ENCODE peak calls at places on chromosomes 13 and 19, in five cellular contexts. A is ovary, N is tibial nerve, M is SK-N-SH, E is A549. P is an unnamed sample.

GRCh38 chr19:55626350-55626749 is 2.0 kb upstream of the ZNF784 start:
- DNase-seq in M (no peak), A (no peak), N (no peak), E (no peak), P (no peak)

GRCh38 chr13:98216135-98216565 is 39.1 kb upstream of the RNF113B start:
- DNase-seq in A (peak; percentile 55), E (peak; percentile 10), M (peak; percentile 44), N (no peak), P (no peak)

GRCh38 chr19:53086949-53087348 is 16.3 kb downstream of the ZNF160 start:
- DNase-seq in A (no peak), N (no peak), M (no peak), E (no peak), P (no peak)

GRCh38 chr19:6774821-6775707 is 2.6 kb downstream of the VAV1 start:
- DNase-seq in M (no peak), E (no peak), N (no peak), A (no peak), P (no peak)

GRCh38 chr13:94679614-94680013 is 32.7 kb downstream of the SOX21 start:
- DNase-seq in M (no peak), E (no peak), N (no peak), A (no peak), P (no peak)

GRCh38 chr13:41751277-41751676 is 209.6 kb downstream of the VWA8 start:
- DNase-seq in N (no peak), E (no peak), A (peak; percentile 55), M (no peak), P (no peak)

GRCh38 chr13:72820156-72820897 is 38.4 kb downstream of the PIBF1 start:
- DNase-seq in M (no peak), N (no peak), E (no peak), A (no peak), P (no peak)

GRCh38 chr13:22562116-22562515 is 618.7 kb upstream of the SGCG start:
- DNase-seq in M (peak; percentile 50), N (no peak), A (no peak), E (no peak), P (no peak)

GRCh38 chr19:29714371-29714952 is 599 bp downstream of the C19orf12 start:
- DNase-seq in N (no peak), A (no peak), E (no peak), M (no peak), P (no peak)

GRCh38 chr19:33804021-33804799 is 7.5 kb downstream of the KCTD15 start:
- DNase-seq in E (peak; percentile 99), A (peak; percentile 83), N (peak; percentile 31), M (no peak), P (peak; percentile 94)

GRCh38 chr13:33797622-33798021 is 20.3 kb upstream of the RFC3 start:
- DNase-seq in E (no peak), N (peak; percentile 17), M (no peak), A (no peak), P (no peak)

GRCh38 chr19:58557253-58558065 is 952 bp downstream of the UBE2M start:
- DNase-seq in M (no peak), E (no peak), N (no peak), A (peak; percentile 40), P (no peak)

GRCh38 chr19:50794074-50794777 is 4.0 kb downstream of the ACP4 start:
- DNase-seq in E (peak; percentile 66), M (peak; percentile 70), N (no peak), A (no peak), P (peak; percentile 38)

GRCh38 chr13:41502676-41503075 is 45.3 kb downstream of the RGCC start:
- DNase-seq in E (no peak), A (no peak), N (no peak), M (no peak), P (peak; percentile 52)

GRCh38 chr13:24910502-24911134 is 146.6 kb downstream of the RNF17 start:
- DNase-seq in M (no peak), E (peak; percentile 37), A (no peak), N (no peak), P (peak; percentile 54)

DNA sequence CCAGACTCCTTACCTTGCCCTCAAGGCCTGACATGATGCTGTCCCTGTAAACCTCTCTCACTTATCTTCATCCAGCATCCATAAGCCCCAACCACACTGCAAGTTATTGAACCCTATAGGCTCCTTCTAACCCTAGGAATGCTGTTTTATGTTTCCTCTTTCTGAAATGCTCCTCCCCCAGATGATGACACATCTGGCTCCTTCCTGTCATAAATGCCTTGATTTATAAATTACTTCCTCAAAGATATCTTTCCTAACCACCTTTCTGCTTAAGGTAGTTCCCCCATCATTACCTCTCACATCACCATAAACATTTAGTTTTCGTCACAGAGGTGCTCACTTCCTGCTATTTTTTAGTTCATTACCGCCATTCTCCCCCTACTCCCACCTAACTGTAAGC is 12.3 kb downstream of the RUBCNL start:
- DNase-seq in E (no peak), M (no peak), N (no peak), A (no peak), P (no peak)
- TF ChIP-seq EP300 in E (no peak), M (no peak), N (no peak), A (no peak), P (no peak)

GRCh38 chr13:45415112-45415511 is 3.1 kb downstream of the SLC25A30 start:
- DNase-seq in A (no peak), N (no peak), E (no peak), M (no peak), P (no peak)
- H3K27ac ChIP-seq in A (no peak overlapping the region), N (peak overlapping the region; percentile 69), E (peak overlapping the region; percentile 74), M (no peak overlapping the region), P (peak overlapping the region; percentile 84)

DNA sequence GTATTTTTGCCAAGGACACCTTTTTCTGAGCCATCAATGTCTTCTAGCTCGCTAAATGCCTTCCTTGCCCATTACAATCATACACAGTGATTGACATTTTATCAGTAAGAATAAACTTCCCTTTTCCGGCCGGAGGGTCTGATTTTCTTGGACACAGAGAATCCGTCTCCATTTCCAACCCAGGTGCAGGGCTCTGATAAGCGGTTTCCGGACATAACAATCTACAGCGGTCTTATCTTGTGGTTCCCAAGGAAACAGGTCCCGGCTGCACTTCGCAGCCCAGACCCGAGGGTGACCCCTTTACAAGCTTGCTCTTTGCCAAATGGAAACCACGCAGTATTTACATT is 5.1 kb upstream of the ZNF77 start:
- DNase-seq in A (no peak), E (peak; percentile 44), N (peak; percentile 38), M (peak; percentile 72), P (no peak)
- TF ChIP-seq EP300 in A (no peak), E (no peak), N (no peak), M (peak; percentile 47), P (no peak)

GRCh38 chr19:45170146-45171106 is 7.6 kb downstream of the TRAPPC6A start:
- DNase-seq in N (no peak), A (no peak), E (no peak), M (no peak), P (no peak)

GRCh38 chr19:45172611-45173208 is 5.3 kb downstream of the TRAPPC6A start:
- DNase-seq in M (no peak), N (no peak), A (no peak), E (no peak), P (no peak)

GRCh38 chr19:45173816-45174215 is 4.2 kb downstream of the TRAPPC6A start:
- DNase-seq in E (no peak), N (no peak), A (no peak), M (no peak), P (no peak)

GRCh38 chr19:45171211-45171623 is 6.8 kb downstream of the TRAPPC6A start:
- DNase-seq in E (no peak), A (no peak), N (no peak), M (no peak), P (no peak)

GRCh38 chr19:45172173-45172572 is 5.9 kb downstream of the TRAPPC6A start:
- DNase-seq in E (no peak), A (no peak), N (no peak), M (no peak), P (no peak)
- H3K27ac ChIP-seq in E (no peak overlapping the region), A (no peak overlapping the region), N (no peak overlapping the region), M (no peak overlapping the region), P (no peak overlapping the region)

GRCh38 chr19:11460207-11460606 is 20.6 kb downstream of the ELAVL3 start:
- DNase-seq in N (no peak), M (peak; percentile 80), E (no peak), A (no peak), P (no peak)

GRCh38 chr19:11456659-11457058 is 21.2 kb downstream of the PRKCSH start:
- DNase-seq in M (no peak), E (no peak), A (no peak), N (no peak), P (no peak)

GRCh38 chr19:11458236-11458900 is 22.5 kb downstream of the ELAVL3 start:
- DNase-seq in N (no peak), A (no peak), E (no peak), M (peak; percentile 28), P (no peak)

GRCh38 chr19:11457115-11457514 is 21.7 kb downstream of the PRKCSH start:
- DNase-seq in E (no peak), A (no peak), N (no peak), M (peak; percentile 45), P (no peak)

GRCh38 chr19:11457831-11458230 is 22.4 kb downstream of the PRKCSH start:
- DNase-seq in E (no peak), A (no peak), M (no peak), N (no peak), P (no peak)
- TF ChIP-seq EP300 in E (no peak), A (no peak), M (no peak), N (no peak), P (no peak)

DNA sequence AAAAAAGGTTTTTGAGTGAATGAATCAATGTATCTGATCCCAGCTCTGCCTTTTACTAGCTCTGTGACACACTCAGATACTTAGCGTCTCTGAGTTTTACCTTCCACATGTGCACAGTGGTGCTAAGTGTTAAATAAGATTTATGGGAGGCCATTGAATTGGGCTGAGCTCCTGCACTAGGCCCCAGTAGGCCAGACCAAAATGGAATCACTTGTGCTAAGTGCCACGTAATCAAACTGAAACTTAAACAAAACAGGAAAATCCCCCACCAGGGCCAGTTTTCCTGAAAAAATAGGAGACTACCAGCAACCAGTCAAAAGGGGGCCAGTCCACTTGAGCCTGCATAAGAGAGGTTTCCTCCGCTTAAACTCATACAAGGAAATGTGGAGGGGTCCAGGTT is 40.9 kb downstream of the GJA3 start:
- DNase-seq in N (no peak), E (no peak), A (no peak), M (no peak), P (no peak)
- H3K27ac ChIP-seq in N (peak overlapping the region; percentile 77), E (peak overlapping the region; percentile 91), A (no peak overlapping the region), M (no peak overlapping the region), P (peak overlapping the region; percentile 91)

GRCh38 chr13:113768018-113768905 is 9.2 kb downstream of the TMEM255B start:
- DNase-seq in N (no peak), E (no peak), A (no peak), M (no peak), P (no peak)

GRCh38 chr13:113769106-113769505 is 10.1 kb downstream of the TMEM255B start:
- DNase-seq in E (no peak), A (no peak), M (no peak), N (no peak), P (no peak)

GRCh38 chr13:113769881-113770280 is 10.9 kb downstream of the TMEM255B start:
- DNase-seq in N (no peak), A (no peak), E (no peak), M (no peak), P (no peak)

GRCh38 chr13:113771709-113772331 is 12.8 kb downstream of the TMEM255B start:
- DNase-seq in A (no peak), N (no peak), M (no peak), E (no peak), P (no peak)

GRCh38 chr13:113770441-113770840 is 11.4 kb downstream of the TMEM255B start:
- DNase-seq in M (no peak), E (no peak), A (no peak), N (no peak), P (no peak)
- TF ChIP-seq EP300 in M (no peak), E (no peak), A (no peak), N (no peak), P (no peak)